ENCODE peak calls at places on chromosomes 7 and 10, in ten cellular contexts. Q is iPS-NIHi11; L is NCI-H1092; E is ELF-1; U is lower leg skin; G is brain microvascular endothelial cell; T is CD4-positive, CD25-positive, alpha-beta regulatory T cell; I is KBM-7; M is astrocyte of the spinal cord; H is endothelial cell of umbilical vein. D is an unnamed sample.

GRCh38 chr7:76133164-76133775 is 68.4 kb upstream of the SRRM3 start:
- DNase-seq in Q (no peak), L (no peak), E (no peak), U (no peak), G (no peak), T (no peak), I (no peak), M (no peak), H (no peak), D (no peak)

GRCh38 chr7:158018971-158019645 is 568.5 kb downstream of the PTPRN2 start:
- DNase-seq in Q (no peak), L (no peak), E (no peak), U (peak; percentile 59), G (no peak), T (no peak), I (no peak), M (no peak), H (no peak), D (no peak)

GRCh38 chr10:55283041-55283440 is 482.0 kb upstream of the PCDH15 start:
- DNase-seq in Q (no peak), L (no peak), E (no peak), U (no peak), G (peak; percentile 2), T (no peak), I (no peak), M (no peak), H (no peak), D (no peak)

GRCh38 chr10:24916365-24916764 is 36.0 kb downstream of the PRTFDC1 start:
- DNase-seq in Q (no peak), L (no peak), E (no peak), U (no peak), G (no peak), T (no peak), I (no peak), M (no peak), H (no peak), D (no peak)

GRCh38 chr10:127908106-127908957 is 1.4 kb downstream of the PTPRE start:
- DNase-seq in Q (no peak), L (no peak), E (peak; percentile 31), U (peak; percentile 75), G (peak; percentile 96), T (no peak), I (no peak), M (peak; percentile 65), H (peak; percentile 65), D (peak; percentile 64)

GRCh38 chr7:45921699-45922519 is 837 bp upstream of the IGFBP3 start:
- DNase-seq in Q (peak; percentile 54), L (no peak), E (peak; percentile 86), U (peak; percentile 93), G (peak; percentile 81), T (no peak), I (peak; percentile 56), M (peak; percentile 83), H (peak; percentile 78), D (peak; percentile 88)

GRCh38 chr10:127569210-127569609 is 20.1 kb downstream of the NPS start:
- DNase-seq in Q (no peak), L (no peak), E (no peak), U (no peak), G (no peak), T (no peak), I (no peak), M (no peak), H (no peak), D (no peak)

GRCh38 chr7:151727579-151728285 is 149.2 kb downstream of the PRKAG2 start:
- DNase-seq in Q (peak; percentile 59), L (no peak), E (peak; percentile 86), U (peak; percentile 97), G (peak; percentile 90), T (no peak), I (peak; percentile 40), M (peak; percentile 94), H (peak; percentile 87), D (peak; percentile 88)

GRCh38 chr7:106566672-106567071 is 94.3 kb downstream of the CCDC71L start:
- DNase-seq in Q (no peak), L (no peak), E (no peak), U (no peak), G (no peak), T (no peak), I (no peak), M (no peak), H (no peak), D (no peak)

GRCh38 chr10:96512997-96513685 is 585 bp downstream of the TLL2 start:
- DNase-seq in Q (peak; percentile 51), L (no peak), E (peak; percentile 38), U (no peak), G (no peak), T (peak; percentile 20), I (no peak), M (peak; percentile 33), H (peak; percentile 21), D (peak; percentile 23)

GRCh38 chr10:75159519-75159918 is 48.1 kb downstream of the SAMD8 start:
- DNase-seq in Q (no peak), L (no peak), E (no peak), U (no peak), G (no peak), T (no peak), I (no peak), M (no peak), H (no peak), D (peak; percentile 58)

GRCh38 chr7:119783799-119784198 is 489.2 kb upstream of the KCND2 start:
- DNase-seq in Q (peak; percentile 3), L (peak; percentile 26), E (no peak), U (no peak), G (peak; percentile 79), T (no peak), I (no peak), M (peak; percentile 28), H (peak; percentile 71), D (peak; percentile 72)

GRCh38 chr10:25639646-25640045 is 294.4 kb upstream of the MYO3A start:
- DNase-seq in Q (peak; percentile 8), L (no peak), E (no peak), U (no peak), G (no peak), T (no peak), I (no peak), M (no peak), H (no peak), D (no peak)

GRCh38 chr7:32501522-32501921 is 6.2 kb downstream of the AVL9 start:
- DNase-seq in Q (no peak), L (no peak), E (no peak), U (no peak), G (no peak), T (no peak), I (no peak), M (peak; percentile 55), H (peak; percentile 56), D (peak; percentile 43)

GRCh38 chr10:53010362-53010907 is 237.9 kb upstream of the MBL2 start:
- DNase-seq in Q (no peak), L (no peak), E (no peak), U (no peak), G (no peak), T (no peak), I (no peak), M (no peak), H (no peak), D (no peak)

GRCh38 chr10:47458466-47459154 is 25.3 kb downstream of the ANXA8 start:
- DNase-seq in Q (no peak), L (no peak), E (no peak), U (peak; percentile 66), G (peak; percentile 89), T (no peak), I (no peak), M (peak; percentile 82), H (no peak), D (peak; percentile 16)

D was measured in myocyte.